ENCODE peak calls at places on chromosome 5, in four cellular contexts. One of them, this sample, is unnamed.

GRCh38 chr5:159034083-159034824 is 65.5 kb downstream of the EBF1 start:
- DNase-seq in HepG2: no peak
- DNase-seq in K562: no peak
- DNase-seq in H1: no peak
- DNase-seq in this sample: no peak

GRCh38 chr5:169740435-169740834 is 103.4 kb downstream of the DOCK2 start:
- DNase-seq in HepG2: no peak
- DNase-seq in K562: no peak
- DNase-seq in H1: no peak
- DNase-seq in this sample: no peak

GRCh38 chr5:145681686-145682085 is 153.5 kb downstream of the PRELID2 start:
- DNase-seq in HepG2: peak; percentile 83
- DNase-seq in K562: peak; percentile 78
- DNase-seq in H1: no peak
- DNase-seq in this sample: peak; percentile 71

GRCh38 chr5:152523964-152524363 is 118.9 kb upstream of the NMUR2 start:
- DNase-seq in HepG2: no peak
- DNase-seq in K562: no peak
- DNase-seq in H1: no peak
- DNase-seq in this sample: no peak

GRCh38 chr5:126633552-126633951 is 32.8 kb downstream of the PHAX start:
- DNase-seq in HepG2: no peak
- DNase-seq in K562: no peak
- DNase-seq in H1: no peak
- DNase-seq in this sample: no peak

GRCh38 chr5:139272471-139273321 is 20.8 kb upstream of the MATR3 start:
- DNase-seq in HepG2: peak; percentile 73
- DNase-seq in K562: no peak
- DNase-seq in H1: no peak
- DNase-seq in this sample: no peak

GRCh38 chr5:170612256-170612656 is 108.4 kb downstream of the KCNIP1 start:
- DNase-seq in HepG2: no peak
- DNase-seq in K562: no peak
- DNase-seq in H1: peak; percentile 70
- DNase-seq in this sample: no peak

GRCh38 chr5:20446121-20446520 is 458.1 kb upstream of the CDH18 start:
- DNase-seq in HepG2: no peak
- DNase-seq in K562: no peak
- DNase-seq in H1: no peak
- DNase-seq in this sample: no peak

GRCh38 chr5:68252678-68253520 is 37.3 kb downstream of the PIK3R1 start:
- DNase-seq in HepG2: peak; percentile 63
- DNase-seq in K562: peak; percentile 10
- DNase-seq in H1: peak; percentile 27
- DNase-seq in this sample: peak; percentile 67

GRCh38 chr5:109161914-109162683 is 247.7 kb downstream of the PJA2 start:
- DNase-seq in HepG2: no peak
- DNase-seq in K562: no peak
- DNase-seq in H1: no peak
- DNase-seq in this sample: no peak
- TF ChIP-seq PHF8 in HepG2: no peak
- TF ChIP-seq PHF8 in K562: no peak
- TF ChIP-seq PHF8 in H1: no peak
- TF ChIP-seq PHF8 in this sample: no peak

GRCh38 chr5:157155297-157155696 is 10.8 kb downstream of the GARIN3 start:
- DNase-seq in HepG2: no peak
- DNase-seq in K562: no peak
- DNase-seq in H1: no peak
- DNase-seq in this sample: no peak

GRCh38 chr5:157160001-157160400 is 6.1 kb downstream of the GARIN3 start:
- DNase-seq in HepG2: no peak
- DNase-seq in K562: no peak
- DNase-seq in H1: no peak
- DNase-seq in this sample: no peak

GRCh38 chr5:157161996-157162395 is 4.1 kb downstream of the GARIN3 start:
- DNase-seq in HepG2: no peak
- DNase-seq in K562: no peak
- DNase-seq in H1: no peak
- DNase-seq in this sample: no peak

GRCh38 chr5:157159209-157159751 is 6.8 kb downstream of the GARIN3 start:
- DNase-seq in HepG2: no peak
- DNase-seq in K562: no peak
- DNase-seq in H1: no peak
- DNase-seq in this sample: no peak

GRCh38 chr5:157157492-157157891 is 8.6 kb downstream of the GARIN3 start:
- DNase-seq in HepG2: no peak
- DNase-seq in K562: no peak
- DNase-seq in H1: no peak
- DNase-seq in this sample: no peak
- TF ChIP-seq PHF8 in HepG2: no peak
- TF ChIP-seq PHF8 in K562: no peak
- TF ChIP-seq PHF8 in H1: no peak
- TF ChIP-seq PHF8 in this sample: no peak

DNA sequence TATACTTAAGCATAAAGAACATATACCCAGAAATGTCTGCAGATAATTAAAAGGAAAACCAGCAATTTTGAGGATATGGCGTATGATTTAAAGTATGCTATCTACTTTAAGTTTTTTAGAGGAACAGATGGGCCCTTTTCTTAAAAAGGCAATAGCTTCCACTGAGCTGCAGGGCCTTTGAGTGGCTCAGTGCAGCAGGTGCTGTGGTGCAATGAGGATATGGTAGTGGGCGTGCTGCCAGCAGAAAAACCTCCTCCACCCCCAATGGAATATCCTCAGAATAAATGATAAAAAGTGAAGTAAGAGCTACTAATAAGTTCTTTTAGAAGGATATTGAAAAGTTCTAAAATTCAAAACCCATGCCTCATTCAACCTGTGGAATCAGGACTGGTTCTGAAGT is 814.6 kb downstream of the MTRR start:
- DNase-seq in HepG2: no peak
- DNase-seq in K562: no peak
- DNase-seq in H1: no peak
- DNase-seq in this sample: no peak
- TF ChIP-seq PHF8 in HepG2: no peak
- TF ChIP-seq PHF8 in K562: no peak
- TF ChIP-seq PHF8 in H1: no peak
- TF ChIP-seq PHF8 in this sample: no peak

GRCh38 chr5:91225848-91226686 is 157.1 kb downstream of the ARRDC3 start:
- DNase-seq in HepG2: peak; percentile 24
- DNase-seq in K562: no peak
- DNase-seq in H1: peak; percentile 15
- DNase-seq in this sample: peak; percentile 59
- TF ChIP-seq PHF8 in HepG2: no peak
- TF ChIP-seq PHF8 in K562: no peak
- TF ChIP-seq PHF8 in H1: no peak
- TF ChIP-seq PHF8 in this sample: no peak

DNA sequence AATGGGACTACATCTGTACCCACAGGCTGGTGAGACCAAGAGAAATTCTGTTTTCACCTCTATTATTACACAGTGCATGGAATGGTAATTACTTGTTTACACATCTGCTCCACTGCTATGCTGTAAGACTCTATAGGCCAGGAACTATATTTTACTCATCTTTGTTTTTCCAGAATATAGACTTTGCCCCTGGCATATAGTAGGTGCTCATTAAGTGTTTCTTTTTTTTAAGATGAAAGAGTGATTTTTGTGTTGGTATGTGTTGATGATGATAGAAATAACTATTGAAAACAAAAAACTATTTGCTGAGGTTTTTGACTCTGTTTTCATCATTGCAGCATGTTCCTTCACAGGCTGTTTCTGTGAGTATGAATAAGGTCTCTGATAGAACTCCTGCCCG is 294.7 kb downstream of the CSNK1G3 start:
- DNase-seq in HepG2: no peak
- DNase-seq in K562: no peak
- DNase-seq in H1: no peak
- DNase-seq in this sample: no peak
- TF ChIP-seq PHF8 in HepG2: no peak
- TF ChIP-seq PHF8 in K562: no peak
- TF ChIP-seq PHF8 in H1: no peak
- TF ChIP-seq PHF8 in this sample: no peak

GRCh38 chr5:1723476-1723875 is 76.2 kb downstream of the MRPL36 start:
- DNase-seq in HepG2: no peak
- DNase-seq in K562: no peak
- DNase-seq in H1: no peak
- DNase-seq in this sample: no peak

GRCh38 chr5:1725641-1726468 is 73.8 kb downstream of the MRPL36 start:
- DNase-seq in HepG2: no peak
- DNase-seq in K562: peak; percentile 52
- DNase-seq in H1: no peak
- DNase-seq in this sample: no peak

GRCh38 chr5:1726469-1726865 is 73.2 kb downstream of the MRPL36 start:
- DNase-seq in HepG2: no peak
- DNase-seq in K562: no peak
- DNase-seq in H1: no peak
- DNase-seq in this sample: no peak

GRCh38 chr5:1723957-1724821 is 75.4 kb downstream of the MRPL36 start:
- DNase-seq in HepG2: no peak
- DNase-seq in K562: no peak
- DNase-seq in H1: no peak
- DNase-seq in this sample: no peak

DNA sequence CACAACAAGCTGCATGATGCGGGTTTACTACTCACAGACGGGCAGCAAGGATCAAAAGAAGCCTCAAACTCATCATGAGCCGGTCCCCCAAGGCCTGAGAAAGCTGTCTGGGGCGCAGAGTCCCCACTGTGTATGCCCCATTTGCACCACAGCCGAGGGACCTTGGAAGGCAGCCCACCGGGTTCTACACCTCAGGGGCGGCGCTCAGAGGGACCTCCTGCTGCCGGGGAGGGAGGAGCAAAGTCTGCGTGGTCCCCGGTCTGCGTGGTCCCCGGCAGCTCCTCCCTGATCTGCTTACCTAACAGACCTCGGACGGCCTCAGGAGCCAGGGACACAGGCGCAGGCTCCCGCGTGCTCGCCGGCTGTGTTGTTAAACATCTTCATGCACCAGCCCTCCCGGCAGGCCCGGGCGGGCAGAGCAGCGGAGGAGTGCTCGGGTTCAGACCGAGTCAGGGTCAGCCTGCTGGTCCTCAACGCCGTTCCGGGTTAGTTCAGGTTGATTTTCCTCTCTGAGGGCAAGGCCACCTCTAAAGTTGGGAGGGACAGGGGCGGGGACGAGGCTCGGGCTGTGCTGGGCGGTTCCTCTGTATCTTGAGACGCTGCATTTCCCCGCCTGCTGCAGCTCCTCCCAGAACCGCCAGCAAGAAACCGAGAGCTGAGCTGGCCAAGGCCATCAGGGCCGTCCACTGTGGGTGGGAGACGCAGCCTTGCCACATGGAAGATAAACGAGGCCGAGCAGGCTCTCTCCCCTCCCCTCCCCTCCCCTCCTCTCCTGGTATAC is 74.6 kb downstream of the MRPL36 start:
- DNase-seq in HepG2: no peak
- DNase-seq in K562: peak; percentile 74
- DNase-seq in H1: no peak
- DNase-seq in this sample: no peak
- TF ChIP-seq PHF8 in HepG2: no peak
- TF ChIP-seq PHF8 in K562: no peak
- TF ChIP-seq PHF8 in H1: no peak
- TF ChIP-seq PHF8 in this sample: no peak

DNA sequence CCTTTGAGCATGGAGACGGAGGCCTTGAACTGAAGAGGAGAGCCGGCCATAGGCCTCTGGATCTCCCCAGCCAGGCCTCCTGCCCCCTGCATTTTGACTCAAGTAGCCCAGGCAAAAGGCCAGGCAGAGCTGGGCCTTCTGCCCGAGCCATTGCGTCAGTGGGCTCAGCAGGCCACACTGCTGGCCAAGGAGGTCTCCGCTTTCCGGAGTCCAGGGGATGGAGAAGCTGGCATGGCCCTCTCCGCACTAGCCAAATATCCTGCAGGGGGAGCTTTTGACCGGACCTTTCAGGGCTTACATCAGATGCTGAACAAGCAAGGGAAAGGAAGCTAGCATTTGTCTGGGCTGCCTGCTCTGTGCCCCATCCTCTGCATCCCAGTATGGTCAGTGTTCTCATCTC is 386.8 kb downstream of the TRIM36 start:
- DNase-seq in HepG2: no peak
- DNase-seq in K562: no peak
- DNase-seq in H1: no peak
- DNase-seq in this sample: no peak
- TF ChIP-seq PHF8 in HepG2: no peak
- TF ChIP-seq PHF8 in K562: no peak
- TF ChIP-seq PHF8 in H1: no peak
- TF ChIP-seq PHF8 in this sample: no peak

DNA sequence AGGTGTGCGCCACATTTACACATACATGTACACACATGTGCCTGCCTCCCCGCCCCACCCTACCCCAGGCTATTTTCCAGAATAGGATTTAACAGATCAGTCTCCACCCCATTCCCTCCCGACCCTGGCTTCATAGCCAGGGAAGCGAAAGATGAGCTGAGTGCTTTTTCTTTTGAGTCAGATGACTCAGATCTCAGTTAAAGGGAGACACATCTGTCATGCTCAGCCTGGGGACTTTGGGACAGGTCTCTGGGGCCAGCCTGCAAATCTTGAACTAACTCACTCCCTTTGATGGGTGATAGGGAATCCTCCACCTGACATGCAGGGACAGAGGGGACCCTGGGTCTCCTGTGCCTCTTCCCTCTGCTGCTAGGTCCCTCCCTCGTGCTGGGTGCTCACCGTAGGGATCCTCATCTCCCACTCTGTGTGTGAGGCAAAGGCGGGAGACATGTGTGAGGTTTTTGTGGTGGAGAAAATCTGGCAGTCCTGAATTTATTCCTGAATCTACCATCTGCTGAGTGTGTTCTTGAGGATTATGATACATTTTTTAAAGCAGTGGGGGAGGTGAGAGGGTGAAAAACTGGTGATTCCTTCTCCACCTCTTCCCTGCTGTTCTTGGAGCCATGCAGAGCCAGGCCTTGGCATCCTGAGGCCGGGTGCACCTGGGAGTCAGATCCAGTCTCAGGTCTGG is 37.6 kb downstream of the NEUROG1 start:
- DNase-seq in HepG2: no peak
- DNase-seq in K562: no peak
- DNase-seq in H1: no peak
- DNase-seq in this sample: no peak
- TF ChIP-seq PHF8 in HepG2: no peak
- TF ChIP-seq PHF8 in K562: no peak
- TF ChIP-seq PHF8 in H1: no peak
- TF ChIP-seq PHF8 in this sample: no peak

GRCh38 chr5:14153071-14153864 is 10.1 kb downstream of the TRIO start:
- DNase-seq in HepG2: no peak
- DNase-seq in K562: no peak
- DNase-seq in H1: no peak
- DNase-seq in this sample: peak; percentile 44
- TF ChIP-seq PHF8 in HepG2: no peak
- TF ChIP-seq PHF8 in K562: no peak
- TF ChIP-seq PHF8 in H1: no peak
- TF ChIP-seq PHF8 in this sample: no peak

This sample was measured in A549.